ENCODE peak calls at places on chromosome 6, in four cellular contexts. X, S, T and F are unnamed samples.

GRCh38 chr6:4208158-4208557 is 72.8 kb upstream of the ECI2 start:
- DNase-seq in X (no peak), S (no peak), T (no peak), F (no peak)

GRCh38 chr6:161204866-161205557 is 68.8 kb downstream of the AGPAT4 start:
- DNase-seq in X (no peak), T (no peak), S (no peak), F (no peak)

GRCh38 chr6:43797919-43798318 is 27.9 kb downstream of the VEGFA start:
- DNase-seq in T (no peak), S (no peak), X (no peak), F (no peak)

GRCh38 chr6:36129889-36130671 is at the start of gene MAPK13:
- DNase-seq in S (no peak), X (peak; percentile 74), T (peak; percentile 19), F (no peak)

GRCh38 chr6:159180001-159180400 is 10.8 kb downstream of the FNDC1 start:
- DNase-seq in S (no peak), X (no peak), T (no peak), F (peak; percentile 64)

GRCh38 chr6:169604076-169604475 is 97.8 kb downstream of the WDR27 start:
- DNase-seq in X (no peak), S (no peak), T (no peak), F (no peak)

GRCh38 chr6:35099116-35099515 is 42.0 kb downstream of the TCP11 start:
- DNase-seq in T (no peak), S (no peak), X (no peak), F (no peak)

GRCh38 chr6:55528624-55529023 is 50.4 kb downstream of the HMGCLL1 start:
- DNase-seq in X (peak; percentile 49), S (peak; percentile 67), T (no peak), F (no peak)

GRCh38 chr6:125363010-125363359 is 61.2 kb upstream of the HDDC2 start:
- DNase-seq in T (no peak), S (no peak), X (no peak), F (no peak)

GRCh38 chr6:12313992-12314589 is 23.9 kb downstream of the EDN1 start:
- DNase-seq in S (peak; percentile 95), X (peak; percentile 77), T (no peak), F (no peak)

GRCh38 chr6:37020426-37021211 is 15.2 kb downstream of the FGD2 start:
- DNase-seq in T (no peak), X (no peak), S (no peak), F (no peak)

GRCh38 chr6:56393615-56394612 is 146.5 kb upstream of the COL21A1 start:
- DNase-seq in X (no peak), T (no peak), S (no peak), F (no peak)

GRCh38 chr6:5425797-5426196 is 164.5 kb downstream of the FARS2 start:
- DNase-seq in X (no peak), T (no peak), S (no peak), F (no peak)

GRCh38 chr6:5425267-5425666 is 164.0 kb downstream of the FARS2 start:
- DNase-seq in T (no peak), X (no peak), S (no peak), F (no peak)

GRCh38 chr6:5423251-5423650 is 161.9 kb downstream of the FARS2 start:
- DNase-seq in T (no peak), S (no peak), X (no peak), F (no peak)

GRCh38 chr6:5422321-5422915 is 161.1 kb downstream of the FARS2 start:
- DNase-seq in S (peak; percentile 33), X (peak; percentile 19), T (no peak), F (peak; percentile 2)
- TF ChIP-seq CTCF in S (peak; percentile 43), X (no peak), T (peak; percentile 7), F (peak; percentile 50)

GRCh38 chr6:163956571-163957407 is 542.3 kb downstream of the QKI start:
- DNase-seq in T (peak; percentile 83), X (peak; percentile 76), S (peak; percentile 73), F (peak; percentile 43)
- TF ChIP-seq CTCF in T (peak; percentile 74), X (peak; percentile 86), S (peak; percentile 75), F (peak; percentile 96)

GRCh38 chr6:41371461-41371991 is 36.1 kb downstream of the NCR2 start:
- DNase-seq in S (no peak), T (peak; percentile 34), X (peak; percentile 62), F (no peak)
- TF ChIP-seq CTCF in S (no peak), T (peak; percentile 17), X (no peak), F (peak; percentile 20)

GRCh38 chr6:137162692-137163303 is 10.6 kb downstream of the IL22RA2 start:
- DNase-seq in S (no peak), X (no peak), T (no peak), F (no peak)
- TF ChIP-seq CTCF in S (no peak), X (no peak), T (no peak), F (no peak)

GRCh38 chr6:117351521-117351920 is 74.2 kb downstream of the ROS1 start:
- DNase-seq in X (no peak), S (no peak), T (no peak), F (no peak)

GRCh38 chr6:117354671-117355070 is 71.1 kb downstream of the ROS1 start:
- DNase-seq in T (no peak), X (no peak), S (no peak), F (no peak)

GRCh38 chr6:117352466-117353081 is 73.2 kb downstream of the ROS1 start:
- DNase-seq in T (no peak), S (peak; percentile 36), X (peak; percentile 11), F (no peak)
- TF ChIP-seq CTCF in T (no peak), S (peak; percentile 54), X (peak; percentile 19), F (peak; percentile 37)

DNA sequence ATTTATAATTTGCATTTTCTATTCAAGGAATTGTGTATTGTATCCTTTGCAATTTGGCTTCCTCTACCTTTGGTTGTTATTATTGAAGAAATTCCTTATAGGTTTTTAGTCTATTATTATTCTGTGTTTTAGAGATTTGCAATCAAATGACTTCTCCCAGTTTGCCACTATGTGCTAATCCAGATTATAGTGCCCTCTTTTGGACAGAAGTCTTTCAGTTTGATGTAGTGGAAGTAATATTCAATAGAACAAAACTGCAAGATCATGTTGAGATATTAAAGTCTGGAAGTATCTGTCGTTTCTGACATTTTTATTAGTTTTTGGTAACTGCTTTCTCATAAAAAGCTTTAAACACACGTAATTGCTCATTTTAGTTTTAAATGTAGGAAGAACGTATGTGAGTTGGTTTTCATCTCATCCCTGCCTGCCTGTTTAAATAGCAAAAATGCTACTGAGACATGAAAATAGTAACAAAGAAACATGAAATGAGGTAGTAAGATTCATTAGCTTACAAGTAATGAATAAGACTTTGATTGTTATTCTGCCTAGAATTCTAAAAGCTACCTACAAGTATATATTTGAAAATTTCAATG is 72.8 kb downstream of the RTN4IP1 start:
- DNase-seq in X (no peak), S (peak; percentile 26), T (no peak), F (no peak)
- TF ChIP-seq CTCF in X (no peak), S (peak; percentile 49), T (no peak), F (peak; percentile 43)

GRCh38 chr6:136317023-136317649 is 27.5 kb upstream of the BCLAF1 start:
- DNase-seq in X (peak; percentile 46), T (no peak), S (peak; percentile 69), F (peak; percentile 34)
- TF ChIP-seq CTCF in X (peak; percentile 66), T (peak; percentile 85), S (peak; percentile 72), F (peak; percentile 85)

GRCh38 chr6:2713473-2714358 is 37.0 kb downstream of the MYLK4 start:
- DNase-seq in X (no peak), S (peak; percentile 21), T (no peak), F (no peak)
- TF ChIP-seq CTCF in X (no peak), S (no peak), T (no peak), F (no peak)

GRCh38 chr6:94902974-94903628 is 674.2 kb upstream of the MANEA start:
- DNase-seq in X (no peak), S (peak; percentile 1), T (no peak), F (no peak)
- TF ChIP-seq CTCF in X (no peak), S (no peak), T (no peak), F (no peak)